ENCODE peak calls at places on chromosomes 11 and 22, in nine cellular contexts. C, L, W, I, X, Q, R, S and A are unnamed samples.

GRCh38 chr11:128859563-128860441 is 7.3 kb downstream of the KCNJ1 start:
- DNase-seq in L (peak), R (peak), C (peak), X (peak), I (peak), S (peak), Q (no peak), W (peak), A (peak)

GRCh38 chr22:43289976-43290663 is 53.1 kb downstream of the SCUBE1 start:
- DNase-seq in S (peak), I (no peak), W (no peak), C (no peak), L (peak), X (no peak), R (no peak), Q (no peak), A (no peak)

GRCh38 chr11:102632026-102632425 is 6.9 kb upstream of the MMP20 start:
- DNase-seq in S (no peak), L (no peak), R (no peak), I (no peak), C (no peak), X (no peak), W (no peak), Q (no peak), A (no peak)

GRCh38 chr11:36699271-36699670 is 101.2 kb upstream of the RAG2 start:
- DNase-seq in X (no peak), W (no peak), I (no peak), R (no peak), S (no peak), L (no peak), C (no peak), Q (no peak), A (no peak)

GRCh38 chr22:50131894-50132293 is 38.6 kb upstream of the PANX2 start:
- DNase-seq in C (no peak), W (no peak), R (no peak), I (no peak), X (no peak), L (no peak), S (no peak), Q (no peak), A (no peak)

GRCh38 chr22:29312218-29313125 is 3.0 kb downstream of the RASL10A start:
- DNase-seq in X (peak), C (no peak), S (no peak), Q (no peak), W (no peak), L (no peak), I (no peak), R (no peak), A (peak)

GRCh38 chr11:69209936-69210659 is 54.4 kb downstream of the SMIM38 start:
- DNase-seq in Q (no peak), X (peak), R (no peak), S (no peak), W (no peak), I (no peak), C (peak), L (peak), A (no peak)

GRCh38 chr11:35363246-35364100 is 55.9 kb downstream of the SLC1A2 start:
- DNase-seq in C (no peak), W (peak), Q (no peak), R (peak), I (no peak), X (no peak), S (no peak), L (no peak), A (no peak)

GRCh38 chr11:36057372-36058045 is 113.6 kb downstream of the LDLRAD3 start:
- DNase-seq in X (no peak), R (no peak), W (no peak), C (no peak), S (peak), L (no peak), I (no peak), Q (no peak), A (no peak)

GRCh38 chr11:78542007-78542406 is 32.7 kb downstream of the NARS2 start:
- DNase-seq in L (no peak), I (no peak), R (no peak), Q (no peak), W (no peak), C (no peak), S (peak), X (no peak), A (no peak)

GRCh38 chr11:118641463-118642019 is 34.1 kb downstream of the PHLDB1 start:
- DNase-seq in W (no peak), L (no peak), R (no peak), S (no peak), I (no peak), Q (no peak), C (no peak), X (no peak), A (peak)

GRCh38 chr11:74749127-74749964 is 697 bp downstream of the RNF169 start:
- DNase-seq in R (peak), L (peak), X (peak), Q (no peak), C (peak), W (no peak), S (peak), I (peak), A (peak)

GRCh38 chr11:131038597-131038996 is 122.3 kb upstream of the SNX19 start:
- DNase-seq in Q (no peak), W (no peak), C (no peak), L (peak), X (peak), R (peak), S (no peak), I (no peak), A (no peak)

GRCh38 chr11:64553554-64554201 is 37.3 kb upstream of the SLC22A12 start:
- DNase-seq in R (peak), W (peak), C (peak), Q (no peak), S (peak), X (peak), L (peak), I (peak), A (no peak)

GRCh38 chr11:119643212-119643877 is 85.7 kb downstream of the NECTIN1 start:
- DNase-seq in R (no peak), W (no peak), Q (no peak), L (no peak), X (no peak), I (no peak), S (no peak), C (no peak), A (peak)

GRCh38 chr22:25028841-25029141 is 76.3 kb downstream of the KIAA1671 start:
- DNase-seq in L (no peak), I (no peak), R (no peak), Q (no peak), S (no peak), C (no peak), W (no peak), X (no peak), A (no peak)

GRCh38 chr11:12842933-12843636 is 166.0 kb upstream of the RASSF10 start:
- DNase-seq in Q (no peak), S (peak), W (no peak), C (no peak), X (peak), R (no peak), I (no peak), L (peak), A (no peak)

GRCh38 chr11:67631853-67632174 is 2.1 kb upstream of the NUDT8 start:
- DNase-seq in I (no peak), X (no peak), R (no peak), W (no peak), L (no peak), Q (no peak), C (no peak), S (no peak), A (no peak)

GRCh38 chr11:128509990-128510389 is 77.4 kb downstream of the ETS1 start:
- DNase-seq in W (no peak), X (no peak), I (no peak), S (peak), L (no peak), R (no peak), Q (no peak), C (no peak), A (no peak)

GRCh38 chr11:107661656-107662055 is 50.2 kb downstream of the SLN start:
- DNase-seq in W (no peak), C (no peak), X (no peak), S (no peak), R (no peak), I (no peak), Q (no peak), L (no peak), A (no peak)

GRCh38 chr11:123176785-123177184 is 18.3 kb downstream of the CLMP start:
- DNase-seq in X (no peak), I (no peak), Q (no peak), L (no peak), C (no peak), S (no peak), R (no peak), W (no peak), A (no peak)

GRCh38 chr11:70076461-70076931 is 1.6 kb upstream of the ANO1 start:
- DNase-seq in R (no peak), I (no peak), C (no peak), L (no peak), S (no peak), W (no peak), X (no peak), Q (no peak), A (no peak)

GRCh38 chr11:29018631-29019030 is 910.4 kb downstream of the METTL15 start:
- DNase-seq in S (peak), C (no peak), X (peak), R (no peak), I (no peak), L (peak), W (no peak), Q (peak), A (no peak)

GRCh38 chr11:113725883-113726405 is 19.8 kb upstream of the TMPRSS5 start:
- DNase-seq in Q (no peak), C (no peak), S (no peak), L (no peak), R (no peak), X (no peak), W (no peak), I (no peak), A (no peak)

GRCh38 chr22:50325444-50326224 is 1.2 kb downstream of the DENND6B start:
- DNase-seq in W (no peak), R (no peak), C (no peak), Q (no peak), L (no peak), X (no peak), I (no peak), S (no peak), A (no peak)

GRCh38 chr11:74472030-74472429 is 4.7 kb upstream of the KCNE3 start:
- DNase-seq in W (no peak), R (no peak), L (no peak), I (no peak), Q (no peak), S (no peak), X (no peak), C (no peak), A (no peak)

GRCh38 chr11:44949160-44950035 is 1.3 kb downstream of the TP53I11 start:
- DNase-seq in I (peak), S (no peak), L (peak), X (peak), W (no peak), Q (no peak), R (no peak), C (no peak), A (peak)

GRCh38 chr11:64210301-64211020 is 3.9 kb downstream of the FERMT3 start:
- DNase-seq in W (no peak), Q (no peak), S (no peak), C (no peak), I (no peak), R (no peak), X (no peak), L (no peak), A (no peak)

GRCh38 chr22:44256085-44256484 is 56.7 kb downstream of the SHISAL1 start:
- DNase-seq in R (no peak), Q (no peak), W (no peak), C (no peak), I (no peak), L (no peak), S (no peak), X (no peak), A (no peak)

GRCh38 chr22:44459041-44459440 is 39.0 kb downstream of the RTL6 start:
- DNase-seq in R (no peak), S (no peak), C (no peak), I (no peak), X (no peak), W (no peak), L (no peak), Q (no peak), A (no peak)

GRCh38 chr11:95108159-95108611 is 18.5 kb downstream of the ENDOD1 start:
- DNase-seq in R (no peak), S (peak), C (no peak), W (peak), Q (no peak), L (peak), X (no peak), I (no peak), A (no peak)

GRCh38 chr22:39634530-39635399 is 64.2 kb downstream of the CACNA1I start:
- DNase-seq in W (no peak), I (no peak), S (peak), C (no peak), L (peak), X (peak), R (peak), Q (peak), A (no peak)

GRCh38 chr11:3166268-3167142 is 1.4 kb upstream of the OSBPL5 start:
- DNase-seq in L (peak), W (no peak), C (no peak), I (no peak), S (no peak), R (no peak), X (no peak), Q (no peak), A (peak)

GRCh38 chr11:26227311-26227710 is 104.6 kb upstream of the ANO3 start:
- DNase-seq in L (peak), R (peak), X (peak), I (no peak), Q (peak), W (peak), S (peak), C (no peak), A (no peak)

GRCh38 chr11:126329644-126330200 is 25.8 kb upstream of the ST3GAL4 start:
- DNase-seq in Q (no peak), S (no peak), W (no peak), I (peak), X (no peak), C (no peak), L (no peak), R (no peak), A (no peak)

GRCh38 chr11:110433393-110434333 is 3.9 kb downstream of the FDX1 start:
- DNase-seq in R (no peak), C (no peak), X (peak), L (peak), Q (no peak), I (no peak), S (peak), W (peak), A (no peak)

GRCh38 chr22:50507421-50507990 is at the start of gene LMF2:
- DNase-seq in L (no peak), C (peak), S (no peak), R (peak), I (peak), W (peak), X (no peak), Q (no peak), A (peak)

GRCh38 chr11:102990145-102990544 is 34.6 kb upstream of the MMP13 start:
- DNase-seq in C (no peak), X (no peak), R (no peak), I (no peak), L (no peak), S (no peak), W (no peak), Q (no peak), A (no peak)